ENCODE peak calls at places on chromosome 22, in four cellular contexts. One of them, this sample, is unnamed.

GRCh38 chr22:30830907-30831306 is 136.2 kb downstream of the OSBP2 start:
- DNase-seq in neuronal stem cell: no peak
- DNase-seq in RWPE1: peak; percentile 85
- DNase-seq in astrocyte: peak; percentile 97
- DNase-seq in this sample: peak; percentile 97

GRCh38 chr22:43698403-43698802 is 113.7 kb downstream of the EFCAB6 start:
- DNase-seq in neuronal stem cell: no peak
- DNase-seq in RWPE1: no peak
- DNase-seq in astrocyte: peak; percentile 0
- DNase-seq in this sample: no peak

GRCh38 chr22:49169074-49169744 is 658.5 kb downstream of the BRD1 start:
- DNase-seq in neuronal stem cell: no peak
- DNase-seq in RWPE1: no peak
- DNase-seq in astrocyte: no peak
- DNase-seq in this sample: no peak

GRCh38 chr22:45826520-45826919 is 150.4 kb downstream of the WNT7B start:
- DNase-seq in neuronal stem cell: no peak
- DNase-seq in RWPE1: no peak
- DNase-seq in astrocyte: no peak
- DNase-seq in this sample: no peak

GRCh38 chr22:44733426-44734106 is 18.8 kb upstream of the ARHGAP8 start:
- DNase-seq in neuronal stem cell: no peak
- DNase-seq in RWPE1: no peak
- DNase-seq in astrocyte: no peak
- DNase-seq in this sample: no peak

GRCh38 chr22:29151316-29151715 is 54.4 kb upstream of the EMID1 start:
- DNase-seq in neuronal stem cell: no peak
- DNase-seq in RWPE1: no peak
- DNase-seq in astrocyte: no peak
- DNase-seq in this sample: no peak

GRCh38 chr22:43867839-43868652 is 5.7 kb upstream of the SULT4A1 start:
- DNase-seq in neuronal stem cell: peak; percentile 84
- DNase-seq in RWPE1: peak; percentile 36
- DNase-seq in astrocyte: peak; percentile 47
- DNase-seq in this sample: no peak

GRCh38 chr22:29244785-29245625 is 22.8 kb downstream of the RHBDD3 start:
- DNase-seq in neuronal stem cell: no peak
- DNase-seq in RWPE1: no peak
- DNase-seq in astrocyte: no peak
- DNase-seq in this sample: no peak

GRCh38 chr22:27537481-27537891 is 264.1 kb downstream of the MN1 start:
- DNase-seq in neuronal stem cell: no peak
- DNase-seq in RWPE1: no peak
- DNase-seq in astrocyte: no peak
- DNase-seq in this sample: no peak

GRCh38 chr22:40654522-40655167 is 18.1 kb upstream of the MRTFA start:
- DNase-seq in neuronal stem cell: no peak
- DNase-seq in RWPE1: peak; percentile 14
- DNase-seq in astrocyte: peak; percentile 82
- DNase-seq in this sample: no peak

GRCh38 chr22:44753189-44754042 is 1.0 kb downstream of the ARHGAP8 start:
- DNase-seq in neuronal stem cell: no peak
- DNase-seq in RWPE1: no peak
- DNase-seq in astrocyte: peak; percentile 81
- DNase-seq in this sample: peak; percentile 36

GRCh38 chr22:21989049-21989448 is 6.5 kb upstream of the TOP3B start:
- DNase-seq in neuronal stem cell: no peak
- DNase-seq in RWPE1: no peak
- DNase-seq in astrocyte: no peak
- DNase-seq in this sample: no peak

GRCh38 chr22:21703684-21704316 is 31.8 kb downstream of the YPEL1 start:
- DNase-seq in neuronal stem cell: no peak
- DNase-seq in RWPE1: no peak
- DNase-seq in astrocyte: no peak
- DNase-seq in this sample: no peak

GRCh38 chr22:44918925-44919392 is 90.8 kb downstream of the PHF21B start:
- DNase-seq in neuronal stem cell: no peak
- DNase-seq in RWPE1: no peak
- DNase-seq in astrocyte: no peak
- DNase-seq in this sample: no peak

GRCh38 chr22:41469218-41469851 is 418 bp downstream of the ACO2 start:
- DNase-seq in neuronal stem cell: no peak
- DNase-seq in RWPE1: no peak
- DNase-seq in astrocyte: no peak
- DNase-seq in this sample: no peak

GRCh38 chr22:43160497-43161126 is 9.3 kb downstream of the TSPO start:
- DNase-seq in neuronal stem cell: no peak
- DNase-seq in RWPE1: no peak
- DNase-seq in astrocyte: no peak
- DNase-seq in this sample: no peak

GRCh38 chr22:40176921-40177737 is 596 bp upstream of the TNRC6B start:
- DNase-seq in neuronal stem cell: no peak
- DNase-seq in RWPE1: no peak
- DNase-seq in astrocyte: peak; percentile 54
- DNase-seq in this sample: peak; percentile 40

GRCh38 chr22:27885977-27886842 is 32.8 kb downstream of the PITPNB start:
- DNase-seq in neuronal stem cell: peak; percentile 38
- DNase-seq in RWPE1: peak; percentile 37
- DNase-seq in astrocyte: peak; percentile 87
- DNase-seq in this sample: peak; percentile 26

GRCh38 chr22:32083814-32084213 is 40.8 kb downstream of the SLC5A1 start:
- DNase-seq in neuronal stem cell: no peak
- DNase-seq in RWPE1: no peak
- DNase-seq in astrocyte: no peak
- DNase-seq in this sample: no peak

GRCh38 chr22:41178425-41178975 is 26.6 kb upstream of the L3MBTL2 start:
- DNase-seq in neuronal stem cell: no peak
- DNase-seq in RWPE1: no peak
- DNase-seq in astrocyte: no peak
- DNase-seq in this sample: no peak

GRCh38 chr22:19869497-19870152 is 15.0 kb upstream of the GNB1L start:
- DNase-seq in neuronal stem cell: no peak
- DNase-seq in RWPE1: no peak
- DNase-seq in astrocyte: no peak
- DNase-seq in this sample: no peak

GRCh38 chr22:27084130-27084529 is 426.7 kb downstream of the MIAT start:
- DNase-seq in neuronal stem cell: no peak
- DNase-seq in RWPE1: no peak
- DNase-seq in astrocyte: no peak
- DNase-seq in this sample: no peak

GRCh38 chr22:27723708-27724107 is 77.8 kb downstream of the MN1 start:
- DNase-seq in neuronal stem cell: no peak
- DNase-seq in RWPE1: no peak
- DNase-seq in astrocyte: no peak
- DNase-seq in this sample: no peak

GRCh38 chr22:21074092-21074715 is 28.5 kb downstream of the LRRC74B start:
- DNase-seq in neuronal stem cell: no peak
- DNase-seq in RWPE1: peak; percentile 69
- DNase-seq in astrocyte: peak; percentile 77
- DNase-seq in this sample: peak; percentile 55

GRCh38 chr22:39270280-39270679 is 25.5 kb upstream of the PDGFB start:
- DNase-seq in neuronal stem cell: no peak
- DNase-seq in RWPE1: no peak
- DNase-seq in astrocyte: no peak
- DNase-seq in this sample: no peak

GRCh38 chr22:46934172-46934745 is 171.8 kb downstream of the TBC1D22A start:
- DNase-seq in neuronal stem cell: no peak
- DNase-seq in RWPE1: no peak
- DNase-seq in astrocyte: no peak
- DNase-seq in this sample: no peak
- H3K27ac ChIP-seq in neuronal stem cell: no peak overlapping the region
- H3K27ac ChIP-seq in RWPE1: peak overlapping the region; percentile 81
- H3K27ac ChIP-seq in astrocyte: peak overlapping the region; percentile 92
- H3K27ac ChIP-seq in this sample: peak overlapping the region; percentile 61

DNA sequence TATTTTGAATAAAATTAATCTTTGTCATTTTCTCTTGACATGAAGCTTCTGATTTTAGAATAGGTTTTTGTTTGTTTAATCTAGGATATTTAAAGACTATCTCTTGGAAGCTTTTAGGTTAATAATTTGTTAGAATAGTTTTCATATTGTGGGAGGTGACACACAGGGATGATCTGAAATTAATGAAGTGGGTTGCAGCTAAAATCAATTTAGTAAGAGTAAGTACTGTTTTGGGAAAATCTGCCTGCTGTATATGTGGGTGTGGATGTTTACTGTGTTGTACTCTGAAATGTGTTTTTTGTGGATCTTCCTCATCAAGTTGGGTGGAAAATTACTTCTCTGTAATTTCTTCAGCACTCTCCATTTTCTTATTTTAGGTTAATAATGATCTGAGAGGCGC is 67.3 kb downstream of the BID start:
- DNase-seq in neuronal stem cell: no peak
- DNase-seq in RWPE1: no peak
- DNase-seq in astrocyte: no peak
- DNase-seq in this sample: no peak
- H3K27ac ChIP-seq in neuronal stem cell: no peak overlapping the region
- H3K27ac ChIP-seq in RWPE1: no peak overlapping the region
- H3K27ac ChIP-seq in astrocyte: peak overlapping the region; percentile 85
- H3K27ac ChIP-seq in this sample: peak overlapping the region; percentile 83

GRCh38 chr22:50542416-50542927 is 3.2 kb upstream of the KLHDC7B start:
- DNase-seq in neuronal stem cell: no peak
- DNase-seq in RWPE1: no peak
- DNase-seq in astrocyte: no peak
- DNase-seq in this sample: no peak

GRCh38 chr22:50546326-50547230 is 879 bp downstream of the KLHDC7B start:
- DNase-seq in neuronal stem cell: no peak
- DNase-seq in RWPE1: no peak
- DNase-seq in astrocyte: no peak
- DNase-seq in this sample: no peak

GRCh38 chr22:50544746-50545253 is 899 bp upstream of the KLHDC7B start:
- DNase-seq in neuronal stem cell: no peak
- DNase-seq in RWPE1: no peak
- DNase-seq in astrocyte: no peak
- DNase-seq in this sample: no peak

GRCh38 chr22:50545522-50546325 is at the start of gene KLHDC7B:
- DNase-seq in neuronal stem cell: no peak
- DNase-seq in RWPE1: no peak
- DNase-seq in astrocyte: no peak
- DNase-seq in this sample: no peak

DNA sequence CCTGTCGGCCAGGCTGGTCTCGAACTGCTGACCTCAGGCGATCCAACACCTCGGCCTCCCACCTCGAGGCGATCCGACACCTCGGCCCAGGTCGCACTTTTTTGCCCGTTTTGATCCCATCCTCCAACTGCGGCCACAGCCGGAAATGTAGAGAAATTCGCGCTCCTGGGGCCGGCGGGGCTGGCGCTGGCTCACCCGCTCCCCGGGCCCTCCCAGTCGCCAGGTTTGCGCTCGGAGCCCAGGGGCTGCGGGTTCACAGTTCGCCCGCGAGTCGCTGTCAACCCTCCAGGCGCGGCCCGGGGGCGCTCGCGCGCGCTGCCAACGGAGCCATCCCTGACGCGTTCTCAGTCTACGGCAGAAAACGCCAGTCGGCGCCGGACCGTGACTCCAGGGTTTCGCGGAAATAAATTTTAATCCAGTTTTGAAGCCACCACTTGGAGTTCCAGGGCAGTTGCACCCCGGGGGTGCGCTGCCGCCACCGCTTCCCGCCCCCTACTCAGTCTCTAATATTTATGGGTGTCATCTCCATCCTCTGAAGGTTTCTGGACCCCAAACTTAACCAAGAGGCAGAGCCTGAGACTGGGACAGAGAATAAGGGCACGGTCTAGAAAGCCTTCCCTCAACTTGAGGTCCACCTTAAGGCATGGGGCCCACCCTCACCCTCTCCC is 1.5 kb upstream of the KLHDC7B start:
- DNase-seq in neuronal stem cell: peak; percentile 69
- DNase-seq in RWPE1: no peak
- DNase-seq in astrocyte: peak; percentile 36
- DNase-seq in this sample: no peak
- H3K27ac ChIP-seq in neuronal stem cell: no peak overlapping the region
- H3K27ac ChIP-seq in RWPE1: peak overlapping the region; percentile 67
- H3K27ac ChIP-seq in astrocyte: no peak overlapping the region
- H3K27ac ChIP-seq in this sample: peak overlapping the region; percentile 78

DNA sequence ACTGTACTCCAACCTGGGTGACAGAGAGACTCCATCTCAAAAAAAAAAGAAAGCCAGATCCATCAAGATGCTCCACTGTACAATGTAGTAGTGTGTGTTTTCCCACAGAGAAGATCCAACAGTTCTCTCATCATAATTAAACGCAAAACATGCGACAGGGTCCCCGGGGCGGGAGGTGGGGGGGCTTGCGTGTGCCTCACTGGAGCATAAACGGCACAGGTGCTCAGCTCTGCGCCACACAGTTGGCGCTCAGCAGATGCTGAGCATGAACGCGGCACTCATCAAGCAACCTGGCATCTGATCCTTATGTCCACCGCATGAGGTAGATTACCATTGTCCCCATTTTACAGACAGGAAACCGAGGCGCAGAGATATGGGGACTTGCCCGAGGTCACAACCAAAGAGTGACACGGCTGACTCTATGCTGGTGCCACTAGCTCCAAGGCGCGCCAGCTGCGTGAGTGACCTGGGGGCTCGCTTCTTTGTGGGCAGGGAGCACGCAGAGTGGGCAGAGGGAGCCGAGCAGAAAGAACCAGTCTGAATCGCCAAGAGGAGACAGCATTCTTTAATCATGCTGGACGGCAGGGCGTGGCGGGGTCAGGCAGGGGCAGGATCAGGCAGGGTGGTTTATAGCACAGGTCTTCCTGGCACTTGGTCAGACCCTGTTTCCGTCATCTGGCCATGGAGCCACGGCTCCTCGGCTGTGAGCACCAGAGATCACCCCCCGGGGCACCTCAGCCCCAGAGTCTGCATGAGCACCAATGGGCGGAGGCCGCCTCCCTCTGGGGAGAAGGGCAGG is 8.2 kb downstream of the C1QTNF6 start:
- DNase-seq in neuronal stem cell: no peak
- DNase-seq in RWPE1: no peak
- DNase-seq in astrocyte: no peak
- DNase-seq in this sample: no peak
- H3K27ac ChIP-seq in neuronal stem cell: no peak overlapping the region
- H3K27ac ChIP-seq in RWPE1: peak overlapping the region; percentile 69
- H3K27ac ChIP-seq in astrocyte: no peak overlapping the region
- H3K27ac ChIP-seq in this sample: no peak overlapping the region

GRCh38 chr22:23245799-23246136 is 65.5 kb downstream of the BCR start:
- DNase-seq in neuronal stem cell: no peak
- DNase-seq in RWPE1: no peak
- DNase-seq in astrocyte: no peak
- DNase-seq in this sample: no peak
- H3K27ac ChIP-seq in neuronal stem cell: no peak overlapping the region
- H3K27ac ChIP-seq in RWPE1: peak overlapping the region; percentile 93
- H3K27ac ChIP-seq in astrocyte: peak overlapping the region; percentile 47
- H3K27ac ChIP-seq in this sample: no peak overlapping the region

This sample was measured in epithelial cell of prostate.